ENCODE peak calls at places on chromosomes 1 and 21, in six cellular contexts. R is adrenal gland, X is fibroblast of the aortic adventitia, F is AG04450, G is lower lobe of right lung, I is mucosa of descending colon. O is an unnamed sample.

GRCh38 chr1:214525535-214526019 is 25.8 kb downstream of the PTPN14 start:
- DNase-seq in R (no peak), X (no peak), F (no peak), G (no peak), I (no peak), O (no peak)

GRCh38 chr1:171344473-171344820 is 30.5 kb downstream of the FMO4 start:
- DNase-seq in R (peak), X (peak), F (no peak), G (no peak), I (no peak), O (peak)

GRCh38 chr1:34235594-34235993 is 58.9 kb downstream of the C1orf94 start:
- DNase-seq in R (no peak), X (no peak), F (no peak), G (no peak), I (no peak), O (no peak)

GRCh38 chr1:63789856-63790605 is 16.2 kb downstream of the ROR1 start:
- DNase-seq in R (no peak), X (no peak), F (no peak), G (no peak), I (no peak), O (no peak)

GRCh38 chr1:93756656-93757055 is 75.0 kb upstream of the BCAR3 start:
- DNase-seq in R (no peak), X (peak), F (no peak), G (no peak), I (no peak), O (no peak)

GRCh38 chr1:93665015-93665414 is 16.6 kb downstream of the BCAR3 start:
- DNase-seq in R (no peak), X (no peak), F (no peak), G (no peak), I (no peak), O (no peak)

GRCh38 chr21:43848771-43849170 is 16.3 kb upstream of the AGPAT3 start:
- DNase-seq in R (no peak), X (no peak), F (no peak), G (no peak), I (no peak), O (no peak)

GRCh38 chr1:30310966-30311742 is 412.2 kb downstream of the MATN1 start:
- DNase-seq in R (no peak), X (no peak), F (no peak), G (no peak), I (no peak), O (no peak)

GRCh38 chr1:56284933-56285332 is 294.4 kb downstream of the PLPP3 start:
- DNase-seq in R (no peak), X (peak), F (peak), G (no peak), I (no peak), O (peak)

GRCh38 chr1:21869620-21870121 is 57.6 kb downstream of the LDLRAD2 start:
- DNase-seq in R (peak), X (peak), F (peak), G (no peak), I (no peak), O (peak)

GRCh38 chr1:230798491-230798890 is 51.3 kb downstream of the CAPN9 start:
- DNase-seq in R (no peak), X (no peak), F (no peak), G (no peak), I (no peak), O (no peak)

GRCh38 chr21:42533306-42533962 is 19.8 kb downstream of the SLC37A1 start:
- DNase-seq in R (no peak), X (no peak), F (no peak), G (no peak), I (no peak), O (no peak)

GRCh38 chr1:107877092-107877491 is 87.9 kb downstream of the VAV3 start:
- DNase-seq in R (no peak), X (peak), F (no peak), G (no peak), I (no peak), O (peak)

GRCh38 chr1:83546863-83547262 is 452.1 kb downstream of the TTLL7 start:
- DNase-seq in R (peak), X (peak), F (no peak), G (no peak), I (no peak), O (peak)

GRCh38 chr1:45348966-45349677 is 8.9 kb upstream of the MUTYH start:
- DNase-seq in R (peak), X (peak), F (no peak), G (no peak), I (no peak), O (no peak)

GRCh38 chr1:237141471-237141870 is 99.5 kb downstream of the RYR2 start:
- DNase-seq in R (no peak), X (no peak), F (no peak), G (no peak), I (no peak), O (no peak)

GRCh38 chr1:242412921-242413320 is 111.6 kb downstream of the PLD5 start:
- DNase-seq in R (no peak), X (no peak), F (no peak), G (no peak), I (no peak), O (no peak)

GRCh38 chr1:94988356-94988755 is 61.4 kb upstream of the CNN3 start:
- DNase-seq in R (no peak), X (no peak), F (no peak), G (no peak), I (no peak), O (no peak)

GRCh38 chr1:30618335-30618747 is 105.0 kb downstream of the MATN1 start:
- DNase-seq in R (no peak), X (peak), F (no peak), G (no peak), I (no peak), O (no peak)

GRCh38 chr1:30668546-30669327 is 54.6 kb downstream of the MATN1 start:
- DNase-seq in R (no peak), X (peak), F (no peak), G (peak), I (no peak), O (no peak)

DNA sequence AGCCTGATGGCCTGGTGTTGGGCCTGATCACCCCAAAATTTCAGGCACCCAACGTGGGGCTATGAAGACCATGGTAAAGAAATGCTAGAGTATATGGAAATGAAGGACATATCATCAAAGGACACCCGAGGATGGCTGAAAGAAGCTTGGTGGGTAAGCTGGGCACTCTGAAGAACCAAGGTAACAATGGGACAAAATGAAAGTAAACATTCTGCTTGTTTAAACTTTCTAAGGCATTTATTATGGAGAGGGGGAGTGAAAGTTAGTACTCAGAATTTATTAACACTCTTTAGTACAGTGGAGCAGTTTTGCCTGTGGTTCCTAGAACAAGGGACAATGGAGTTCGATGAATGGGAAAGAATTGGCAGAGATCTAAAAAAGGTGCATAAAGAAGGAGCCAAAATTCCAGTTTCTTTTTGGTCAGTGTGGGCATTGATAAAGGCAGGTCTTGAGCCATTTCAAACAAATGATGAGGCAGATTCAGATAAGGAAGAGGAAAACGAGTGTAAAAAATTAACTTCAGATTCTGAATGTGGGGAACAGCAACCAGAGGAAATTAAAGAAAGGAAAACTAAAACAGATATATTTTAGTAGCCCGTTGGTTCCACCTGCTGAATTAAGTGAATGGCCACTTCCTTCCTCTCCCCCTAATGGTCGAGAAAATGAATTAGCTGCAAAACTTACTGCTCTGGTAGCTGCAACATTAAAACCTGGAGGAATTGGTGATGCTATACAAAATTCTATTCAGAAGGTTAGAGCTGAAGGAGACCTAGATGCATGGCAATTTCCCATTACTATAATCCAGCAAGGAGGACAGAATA is 8.4 kb upstream of the PM20D1 start:
- DNase-seq in R (no peak), X (no peak), F (no peak), G (no peak), I (no peak), O (no peak)
- TF ChIP-seq CTCF in R (no peak), X (peak), F (no peak), G (no peak), I (no peak), O (no peak)

GRCh38 chr1:199089393-199090122 is 450.7 kb downstream of the PTPRC start:
- DNase-seq in R (no peak), X (no peak), F (no peak), G (no peak), I (no peak), O (no peak)
- H3K4me3 ChIP-seq in R (no peak), X (no peak), F (no peak), G (no peak), I (no peak), O (no peak)

DNA sequence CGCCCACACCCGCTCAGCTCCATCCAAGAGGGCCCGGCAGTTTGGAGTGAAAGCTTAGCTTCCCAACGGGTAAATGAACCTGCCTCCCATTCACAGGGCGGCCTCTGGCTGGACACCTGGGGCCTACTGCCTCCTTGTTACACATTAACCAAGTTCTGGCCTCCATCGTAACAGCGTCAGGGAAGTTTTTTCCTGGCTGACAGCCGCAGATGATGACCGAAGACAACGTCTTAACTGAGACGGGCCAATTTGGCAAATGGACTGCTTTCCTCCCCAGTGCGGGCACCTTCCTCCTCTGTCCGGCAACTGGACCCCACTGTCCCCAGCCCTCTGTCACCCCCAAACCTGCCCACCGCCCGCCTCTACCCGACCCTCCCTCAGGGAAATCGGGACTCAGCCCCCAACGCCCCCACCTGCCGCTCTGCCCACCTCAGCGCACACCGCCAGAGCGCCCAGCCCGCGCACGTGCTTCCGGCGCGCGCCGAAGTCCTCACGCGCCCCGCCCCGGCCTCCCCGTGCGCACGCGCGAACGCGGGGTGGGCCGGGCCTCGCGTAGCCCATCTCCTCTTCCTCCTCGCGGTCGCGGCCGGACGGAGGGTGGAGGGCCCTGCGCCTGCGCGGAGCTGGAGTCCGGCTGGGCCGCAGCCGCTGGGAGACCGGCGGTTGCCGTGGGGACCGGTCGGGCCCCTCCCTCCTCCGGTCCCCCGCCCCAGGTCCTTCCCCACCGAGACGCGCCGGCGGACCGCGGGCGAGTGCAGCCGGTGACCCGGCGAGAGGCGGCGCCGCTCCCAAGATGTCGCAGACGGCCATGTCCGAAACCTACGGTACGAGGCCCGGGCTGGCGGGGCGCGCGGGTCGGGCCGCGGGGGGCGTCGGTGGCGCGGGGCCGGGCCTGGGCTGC is at the start of gene RAB4A:
- DNase-seq in R (peak), X (peak), F (peak), G (peak), I (peak), O (peak)
- TF ChIP-seq CTCF in R (no peak), X (no peak), F (no peak), G (no peak), I (no peak), O (no peak)

GRCh38 chr1:198850196-198850595 is 211.4 kb downstream of the PTPRC start:
- DNase-seq in R (no peak), X (no peak), F (no peak), G (no peak), I (no peak), O (no peak)

GRCh38 chr1:198848206-198848605 is 209.4 kb downstream of the PTPRC start:
- DNase-seq in R (no peak), X (no peak), F (no peak), G (no peak), I (no peak), O (no peak)

GRCh38 chr1:198849108-198849507 is 210.3 kb downstream of the PTPRC start:
- DNase-seq in R (no peak), X (no peak), F (no peak), G (no peak), I (no peak), O (no peak)

GRCh38 chr1:198846506-198847010 is 207.7 kb downstream of the PTPRC start:
- DNase-seq in R (no peak), X (peak), F (no peak), G (no peak), I (no peak), O (peak)

GRCh38 chr1:198848649-198849048 is 209.8 kb downstream of the PTPRC start:
- DNase-seq in R (no peak), X (no peak), F (no peak), G (no peak), I (no peak), O (no peak)
- H3K4me3 ChIP-seq in R (no peak), X (no peak), F (no peak), G (no peak), I (no peak), O (no peak)

DNA sequence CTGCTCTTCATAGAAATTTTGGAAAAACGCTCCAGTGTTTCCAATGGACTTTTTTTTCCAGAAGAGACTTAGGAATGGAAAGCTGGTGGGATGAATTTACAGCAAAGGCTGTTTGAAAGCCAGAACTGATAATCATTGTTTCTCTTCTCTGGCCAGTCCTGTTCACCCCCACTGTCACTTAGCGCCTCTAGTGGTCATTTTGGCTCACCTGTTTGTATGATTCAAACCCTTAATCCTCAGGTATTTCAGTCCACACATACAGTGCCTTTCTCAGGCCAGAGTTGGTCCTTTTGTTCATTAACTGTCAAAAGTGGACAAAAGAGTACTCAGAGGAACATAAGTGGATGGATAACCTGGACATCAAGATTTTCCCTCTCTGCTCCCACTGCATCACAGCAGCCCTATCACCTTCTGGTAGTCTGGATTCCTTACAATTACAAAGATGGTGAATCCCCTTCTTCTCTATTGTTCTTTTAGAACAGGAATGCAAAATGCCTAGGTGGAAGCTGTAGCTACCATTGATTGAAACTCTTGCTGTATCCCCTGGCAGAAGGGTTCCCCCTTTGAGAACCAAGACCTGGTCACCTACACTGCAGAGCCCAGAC is 177.6 kb upstream of the OLFM3 start:
- DNase-seq in R (no peak), X (no peak), F (no peak), G (no peak), I (no peak), O (no peak)
- TF ChIP-seq CTCF in R (no peak), X (no peak), F (peak), G (peak), I (peak), O (no peak)